ENCODE peak calls at places on chromosomes 7 and 10, in five cellular contexts. One of them, this sample, is unnamed.

GRCh38 chr10:33706191-33706590 is 371.7 kb upstream of the NRP1 start:
- DNase-seq in hepatocyte: no peak
- DNase-seq in type B pancreatic cell: no peak
- DNase-seq in HL-60: no peak
- DNase-seq in esophagus squamous epithelium: no peak
- DNase-seq in this sample: no peak

GRCh38 chr10:78634835-78635234 is 433.9 kb upstream of the ZMIZ1 start:
- DNase-seq in type B pancreatic cell: no peak
- DNase-seq in HL-60: no peak
- DNase-seq in hepatocyte: peak
- DNase-seq in esophagus squamous epithelium: no peak
- DNase-seq in this sample: no peak

GRCh38 chr7:142795339-142795863 is 24.6 kb downstream of the PRSS2 start:
- DNase-seq in esophagus squamous epithelium: no peak
- DNase-seq in HL-60: no peak
- DNase-seq in hepatocyte: no peak
- DNase-seq in type B pancreatic cell: no peak
- DNase-seq in this sample: no peak

GRCh38 chr10:70367195-70367796 is 15.1 kb downstream of the LRRC20 start:
- DNase-seq in hepatocyte: no peak
- DNase-seq in esophagus squamous epithelium: no peak
- DNase-seq in HL-60: no peak
- DNase-seq in type B pancreatic cell: no peak
- DNase-seq in this sample: no peak

GRCh38 chr7:128831178-128831993 is 1.2 kb downstream of the FLNC start:
- DNase-seq in esophagus squamous epithelium: no peak
- DNase-seq in HL-60: no peak
- DNase-seq in type B pancreatic cell: peak
- DNase-seq in hepatocyte: peak
- DNase-seq in this sample: no peak

GRCh38 chr10:110192552-110192951 is 14.9 kb upstream of the MXI1 start:
- DNase-seq in hepatocyte: no peak
- DNase-seq in HL-60: no peak
- DNase-seq in esophagus squamous epithelium: no peak
- DNase-seq in type B pancreatic cell: peak
- DNase-seq in this sample: no peak

GRCh38 chr10:111125102-111125501 is 48.3 kb downstream of the ADRA2A start:
- DNase-seq in esophagus squamous epithelium: no peak
- DNase-seq in hepatocyte: no peak
- DNase-seq in HL-60: no peak
- DNase-seq in type B pancreatic cell: no peak
- DNase-seq in this sample: no peak

GRCh38 chr10:51718804-51719291 is 19.5 kb upstream of the CSTF2T start:
- DNase-seq in hepatocyte: peak
- DNase-seq in esophagus squamous epithelium: no peak
- DNase-seq in type B pancreatic cell: no peak
- DNase-seq in HL-60: no peak
- DNase-seq in this sample: no peak

GRCh38 chr7:107164092-107164491 is 4.7 kb upstream of the HBP1 start:
- DNase-seq in HL-60: no peak
- DNase-seq in type B pancreatic cell: no peak
- DNase-seq in hepatocyte: no peak
- DNase-seq in esophagus squamous epithelium: no peak
- DNase-seq in this sample: no peak

GRCh38 chr7:140004672-140005071 is 58.1 kb downstream of the PARP12 start:
- DNase-seq in hepatocyte: no peak
- DNase-seq in esophagus squamous epithelium: no peak
- DNase-seq in type B pancreatic cell: no peak
- DNase-seq in HL-60: no peak
- DNase-seq in this sample: no peak

GRCh38 chr10:88880287-88881094 is 446 bp downstream of the STAMBPL1 start:
- DNase-seq in HL-60: peak
- DNase-seq in hepatocyte: peak
- DNase-seq in esophagus squamous epithelium: peak
- DNase-seq in type B pancreatic cell: peak
- DNase-seq in this sample: peak
- TF ChIP-seq CTCF in HL-60: no peak
- TF ChIP-seq CTCF in hepatocyte: peak
- TF ChIP-seq CTCF in esophagus squamous epithelium: peak
- TF ChIP-seq CTCF in type B pancreatic cell: peak
- TF ChIP-seq CTCF in this sample: no peak

GRCh38 chr10:129929343-129930297 is 34.5 kb downstream of the EBF3 start:
- DNase-seq in hepatocyte: no peak
- DNase-seq in type B pancreatic cell: no peak
- DNase-seq in esophagus squamous epithelium: no peak
- DNase-seq in HL-60: no peak
- DNase-seq in this sample: no peak
- TF ChIP-seq CTCF in hepatocyte: no peak
- TF ChIP-seq CTCF in type B pancreatic cell: peak
- TF ChIP-seq CTCF in esophagus squamous epithelium: no peak
- TF ChIP-seq CTCF in HL-60: no peak
- TF ChIP-seq CTCF in this sample: no peak

DNA sequence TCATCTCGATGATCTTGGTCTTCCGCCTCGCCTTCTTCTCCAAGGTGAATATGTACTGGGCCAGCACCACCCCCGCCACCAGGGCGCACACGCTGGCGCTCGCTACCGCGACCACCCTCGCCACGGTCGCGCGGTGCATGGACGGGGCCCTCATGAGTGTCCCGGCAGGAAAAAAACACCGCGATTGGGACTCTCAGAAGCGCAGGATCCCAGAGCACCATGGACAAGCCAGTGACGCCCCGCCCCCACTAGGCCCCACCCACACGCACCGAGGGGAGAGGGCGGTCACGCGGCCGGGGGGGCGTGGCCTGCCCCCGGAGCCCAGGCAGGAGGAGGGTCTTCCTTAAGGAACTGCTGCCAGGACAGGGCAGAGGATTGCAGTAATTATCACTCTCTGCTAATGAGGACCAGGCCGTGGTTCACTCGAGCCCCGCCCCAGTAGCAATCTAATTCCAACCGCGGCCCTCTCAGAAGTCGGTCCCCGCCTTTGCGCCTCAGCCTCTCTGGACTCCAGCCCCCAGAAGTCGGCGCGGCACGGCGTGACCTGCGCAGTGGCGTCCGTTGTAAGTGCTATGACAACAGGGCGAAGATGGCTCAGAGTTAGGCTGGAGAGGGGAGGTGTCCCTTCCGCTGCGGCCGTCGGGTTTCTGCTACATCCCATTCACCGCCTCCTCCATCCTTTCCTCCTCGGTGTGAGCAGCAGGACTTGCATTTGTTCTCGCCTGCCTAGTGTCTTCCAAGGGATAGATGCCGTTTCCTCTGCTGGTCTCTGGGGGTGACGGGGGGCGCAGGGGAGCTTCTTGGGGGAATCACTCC is at the start of gene BBS9:
- DNase-seq in esophagus squamous epithelium: peak
- DNase-seq in type B pancreatic cell: peak
- DNase-seq in hepatocyte: peak
- DNase-seq in HL-60: peak
- DNase-seq in this sample: peak
- TF ChIP-seq CTCF in esophagus squamous epithelium: no peak
- TF ChIP-seq CTCF in type B pancreatic cell: peak
- TF ChIP-seq CTCF in hepatocyte: no peak
- TF ChIP-seq CTCF in HL-60: no peak
- TF ChIP-seq CTCF in this sample: no peak

DNA sequence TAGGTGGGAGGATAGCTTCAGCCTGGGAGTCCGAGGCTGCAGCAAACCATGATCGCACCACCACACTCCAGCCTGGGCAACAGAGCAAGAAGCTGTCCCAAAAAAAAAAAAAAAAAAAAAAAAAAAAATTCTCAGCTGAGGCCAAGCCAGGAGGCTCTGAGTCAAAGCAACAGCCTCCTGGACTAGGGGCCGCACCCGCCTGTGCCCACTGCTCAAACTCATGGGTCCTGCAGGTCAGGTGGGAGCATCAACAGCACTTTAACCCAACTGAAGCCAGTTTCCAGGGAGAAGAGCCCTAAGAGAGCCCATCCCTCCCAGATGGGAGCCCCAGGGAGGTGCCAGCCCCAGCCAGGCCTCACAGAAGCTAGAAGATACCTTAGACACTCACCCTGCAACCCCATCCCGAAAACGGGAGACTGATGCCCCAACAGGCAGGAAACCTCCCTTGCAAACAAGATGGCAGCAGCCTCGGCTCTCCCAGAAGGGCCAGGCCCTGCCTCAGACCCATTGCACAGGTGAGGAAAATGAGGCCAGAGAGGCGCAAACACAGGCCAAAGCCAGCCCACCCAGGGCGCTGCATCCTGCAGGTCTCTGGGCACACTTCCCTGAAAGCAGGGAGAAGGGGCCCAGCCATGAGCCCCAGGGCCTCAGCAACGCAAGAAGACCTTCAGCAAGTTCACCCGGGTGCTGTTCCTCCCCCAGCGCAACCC is 11.0 kb downstream of the PDGFA start:
- DNase-seq in HL-60: no peak
- DNase-seq in esophagus squamous epithelium: no peak
- DNase-seq in type B pancreatic cell: no peak
- DNase-seq in hepatocyte: no peak
- DNase-seq in this sample: no peak
- TF ChIP-seq CTCF in HL-60: no peak
- TF ChIP-seq CTCF in esophagus squamous epithelium: no peak
- TF ChIP-seq CTCF in type B pancreatic cell: no peak
- TF ChIP-seq CTCF in hepatocyte: no peak
- TF ChIP-seq CTCF in this sample: no peak

GRCh38 chr10:74981831-74982633 is 129.4 kb upstream of the SAMD8 start:
- DNase-seq in HL-60: no peak
- DNase-seq in type B pancreatic cell: no peak
- DNase-seq in esophagus squamous epithelium: no peak
- DNase-seq in hepatocyte: no peak
- DNase-seq in this sample: no peak
- TF ChIP-seq CTCF in HL-60: no peak
- TF ChIP-seq CTCF in type B pancreatic cell: no peak
- TF ChIP-seq CTCF in esophagus squamous epithelium: no peak
- TF ChIP-seq CTCF in hepatocyte: no peak
- TF ChIP-seq CTCF in this sample: no peak